ENCODE peak calls at places on chromosomes 13 and 19, in five cellular contexts. L is lung; A is effector memory CD4-positive, alpha-beta T cell; Q is endodermal cell; H is MM.1S. P is an unnamed sample. For H3K9me3 and H3K4me1, the result is how much of the 10 kb centered on the place peaks cover.

GRCh38 chr19:18833141-18833476 is 1.4 kb downstream of the UPF1 start:
- DNase-seq in Q (no peak), A (no peak), H (peak), L (no peak), P (no peak)

GRCh38 chr13:101949681-101950080 is 452.2 kb downstream of the FGF14 start:
- DNase-seq in A (no peak), Q (no peak), L (no peak), H (no peak), P (no peak)

GRCh38 chr13:45325806-45326205 is 15.2 kb downstream of the TPT1 start:
- DNase-seq in L (no peak), Q (no peak), A (no peak), H (no peak), P (no peak)

GRCh38 chr13:97875911-97876310 is 77.6 kb upstream of the IPO5 start:
- DNase-seq in Q (no peak), H (no peak), A (no peak), L (no peak), P (no peak)

GRCh38 chr13:96940961-96941360 is 53.3 kb downstream of the OXGR1 start:
- DNase-seq in A (no peak), H (no peak), L (no peak), Q (no peak), P (no peak)

GRCh38 chr19:33675501-33676124 is 53.9 kb downstream of the CHST8 start:
- DNase-seq in Q (no peak), L (no peak), H (no peak), A (no peak), P (no peak)

GRCh38 chr13:25798998-25799397 is 252.8 kb downstream of the SHISA2 start:
- DNase-seq in H (no peak), Q (no peak), L (no peak), A (no peak), P (no peak)

GRCh38 chr19:11480927-11481776 is at the start of gene ELAVL3:
- DNase-seq in A (no peak), H (no peak), Q (peak), L (no peak), P (no peak)

GRCh38 chr19:7658219-7658686 is 10.6 kb upstream of the RETN start:
- DNase-seq in Q (no peak), L (no peak), H (peak), A (no peak), P (peak)

GRCh38 chr19:45670670-45671453 is 2.8 kb downstream of the GIPR start:
- DNase-seq in L (peak), Q (peak), H (no peak), A (no peak), P (peak)

GRCh38 chr13:42859760-42860159 is 78.4 kb downstream of the FAM216B start:
- DNase-seq in L (no peak), H (no peak), A (no peak), Q (no peak), P (no peak)

GRCh38 chr19:784541-784940 is 12.7 kb upstream of the PTBP1 start:
- DNase-seq in H (no peak), A (no peak), Q (no peak), L (no peak), P (no peak)

GRCh38 chr19:49004964-49005614 is 11.4 kb downstream of the RUVBL2 start:
- DNase-seq in H (no peak), A (no peak), L (no peak), Q (no peak), P (no peak)

GRCh38 chr19:3398900-3399278 is 32.5 kb downstream of the NFIC start:
- DNase-seq in A (no peak), L (no peak), Q (no peak), H (no peak), P (no peak)

GRCh38 chr13:43156916-43157315 is 133.5 kb downstream of the DNAJC15 start:
- DNase-seq in A (no peak), H (no peak), Q (no peak), L (no peak), P (no peak)

GRCh38 chr19:31054430-31054829 is 294.8 kb downstream of the TSHZ3 start:
- DNase-seq in H (no peak), Q (peak), A (peak), L (no peak), P (peak)

GRCh38 chr13:90365130-90365529 is 982.4 kb upstream of the MIR17HG start:
- DNase-seq in Q (no peak), L (no peak), H (no peak), A (no peak), P (no peak)

GRCh38 chr13:22061371-22061805 is 390.5 kb downstream of the FGF9 start:
- DNase-seq in H (no peak), Q (peak), L (no peak), A (peak), P (peak)

GRCh38 chr19:54114340-54114826 is 1.1 kb downstream of the TFPT start:
- DNase-seq in Q (peak), H (no peak), L (peak), A (peak), P (peak)

GRCh38 chr19:32104465-32105235 is 240.8 kb upstream of the ZNF507 start:
- DNase-seq in Q (no peak), H (no peak), L (no peak), A (no peak), P (no peak)

GRCh38 chr19:33395561-33396550 is 22.3 kb downstream of the CEBPG start:
- DNase-seq in A (no peak), Q (no peak), L (peak), H (no peak), P (no peak)

GRCh38 chr19:53916004-53916403 is 6.9 kb downstream of the CACNG7 start:
- DNase-seq in H (no peak), A (no peak), L (no peak), Q (no peak), P (no peak)

GRCh38 chr19:48400018-48400742 is 6.7 kb downstream of the GRIN2D start:
- DNase-seq in L (no peak), A (peak), Q (peak), H (no peak), P (no peak)

GRCh38 chr19:12647490-12648071 is 19.0 kb downstream of the MAN2B1 start:
- DNase-seq in L (peak), H (no peak), Q (peak), A (no peak), P (no peak)

GRCh38 chr13:97753269-97753668 is 200.2 kb upstream of the IPO5 start:
- DNase-seq in Q (no peak), H (no peak), A (no peak), L (no peak), P (no peak)

DNA sequence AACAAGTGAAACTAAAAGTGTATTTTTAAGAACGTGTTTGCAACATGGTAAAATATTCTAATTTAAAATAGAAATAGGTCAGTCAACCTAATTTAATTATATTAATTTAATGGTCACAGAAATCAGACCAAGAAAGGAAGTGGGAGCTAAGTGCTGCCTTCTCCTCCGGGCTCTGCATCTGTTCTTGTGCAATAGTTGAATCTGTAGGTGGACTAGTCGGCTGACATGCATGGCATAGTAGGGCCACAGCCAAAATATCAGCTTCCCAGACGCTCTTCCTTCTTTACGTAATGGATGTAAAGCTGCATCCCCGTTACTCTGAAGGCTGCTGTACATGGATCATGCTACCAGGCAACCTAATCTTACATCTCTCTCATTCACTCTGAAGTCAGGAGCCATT is 47.3 kb downstream of the COL4A1 start:
- DNase-seq in L (no peak), H (no peak), A (no peak), Q (no peak), P (no peak)
- H3K4me3 ChIP-seq in L (no peak), H (no peak), A (no peak), Q (no peak), P (no peak)

DNA sequence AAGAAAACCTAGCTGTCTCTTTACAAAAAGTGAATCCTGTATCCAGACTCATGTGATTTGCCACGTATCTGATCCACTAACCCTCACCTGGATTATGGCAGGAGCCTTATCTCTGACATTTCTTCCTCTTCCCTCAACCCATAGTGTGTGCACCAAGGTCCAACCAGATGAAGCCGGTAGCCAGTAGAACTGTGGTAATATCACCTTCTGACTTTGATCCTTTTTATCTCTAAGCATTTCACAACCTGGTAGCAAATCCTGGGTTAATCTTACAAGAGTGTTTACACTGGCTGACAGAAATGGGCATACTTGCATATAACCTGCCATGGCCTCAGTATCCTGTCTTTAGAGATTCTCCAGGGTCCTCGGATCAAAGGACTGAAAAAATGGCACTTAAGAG is 1.9 kb downstream of the ZNF417 start:
- DNase-seq in H (no peak), L (no peak), Q (no peak), A (no peak), P (no peak)
- H3K9me3 ChIP-seq in H (under half), L (under half), Q (under half), A (under half), P (under half)

DNA sequence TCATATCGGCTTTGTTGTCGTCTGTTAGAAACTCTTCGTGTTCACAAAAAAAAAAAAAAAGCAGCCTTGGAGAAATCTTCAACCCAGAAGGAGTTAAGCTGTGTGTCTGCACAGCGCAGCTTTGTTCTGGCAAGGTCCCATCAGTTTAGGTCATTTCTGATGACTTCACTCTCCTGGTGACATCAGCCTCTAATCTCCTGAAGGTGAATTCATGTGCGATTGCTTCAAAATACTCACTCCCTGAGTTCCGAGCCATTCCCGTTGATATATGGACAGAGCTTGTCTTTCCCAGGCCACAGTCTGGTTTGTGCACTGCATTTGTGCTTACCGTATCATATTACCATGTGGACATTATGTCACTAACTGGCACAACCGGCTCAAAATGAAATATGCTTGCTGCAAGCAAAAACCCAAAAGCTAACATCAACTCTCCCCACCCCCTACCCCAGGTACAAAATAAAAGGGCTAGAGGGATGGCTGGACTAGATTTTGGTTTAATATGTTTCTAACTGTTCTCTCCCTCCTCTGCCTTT is 342.4 kb downstream of the KCNRG start:
- DNase-seq in A (no peak), H (no peak), Q (no peak), L (peak), P (no peak)
- H3K4me1 ChIP-seq in A (under half), H (under half), Q (under half), L (under half), P (half or more)

DNA sequence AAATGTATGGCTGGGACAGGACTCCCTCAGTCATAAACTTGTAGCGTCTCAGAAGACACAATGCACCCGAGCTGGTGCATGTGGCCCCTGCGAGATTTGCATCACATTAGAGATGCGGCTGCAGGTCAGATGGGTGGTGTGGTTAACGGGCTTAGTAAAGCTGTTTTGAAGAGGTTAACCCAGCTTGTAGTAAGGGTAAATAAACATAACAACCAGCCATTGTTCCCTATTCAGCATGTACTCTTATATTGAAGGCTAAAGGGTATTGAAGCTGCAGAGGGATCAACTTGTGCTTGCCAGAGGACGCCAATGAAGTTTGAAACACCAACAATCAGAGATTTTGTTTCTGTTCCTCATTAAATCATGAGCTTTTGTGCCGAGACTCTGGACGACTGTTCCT is 79.4 kb downstream of the ZIC5 start:
- DNase-seq in H (no peak), L (no peak), A (no peak), Q (peak), P (no peak)
- H3K4me3 ChIP-seq in H (no peak), L (no peak), A (no peak), Q (no peak), P (no peak)

DNA sequence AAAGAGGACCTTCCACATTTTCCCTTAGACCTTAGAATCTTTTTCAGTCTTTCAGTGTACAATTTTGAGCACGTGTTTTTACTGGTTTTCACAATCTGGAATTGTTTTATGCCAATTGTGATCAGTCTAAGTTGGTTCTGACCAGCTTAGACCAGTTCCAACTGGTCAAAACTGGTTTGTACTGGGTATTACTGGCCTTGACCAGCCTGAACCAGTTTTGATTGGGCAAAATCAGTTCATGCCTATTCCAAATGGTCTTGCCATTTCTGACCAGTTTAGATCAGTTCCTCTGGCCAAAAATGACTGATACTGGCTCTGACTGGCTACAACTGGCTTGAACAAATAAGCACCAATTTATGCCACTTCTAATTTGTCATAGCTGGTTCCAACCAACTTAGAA is 36.4 kb downstream of the ZNF585A start:
- DNase-seq in L (no peak), H (no peak), Q (no peak), A (no peak), P (no peak)
- H3K9me3 ChIP-seq in L (half or more), H (under half), Q (half or more), A (half or more), P (half or more)

DNA sequence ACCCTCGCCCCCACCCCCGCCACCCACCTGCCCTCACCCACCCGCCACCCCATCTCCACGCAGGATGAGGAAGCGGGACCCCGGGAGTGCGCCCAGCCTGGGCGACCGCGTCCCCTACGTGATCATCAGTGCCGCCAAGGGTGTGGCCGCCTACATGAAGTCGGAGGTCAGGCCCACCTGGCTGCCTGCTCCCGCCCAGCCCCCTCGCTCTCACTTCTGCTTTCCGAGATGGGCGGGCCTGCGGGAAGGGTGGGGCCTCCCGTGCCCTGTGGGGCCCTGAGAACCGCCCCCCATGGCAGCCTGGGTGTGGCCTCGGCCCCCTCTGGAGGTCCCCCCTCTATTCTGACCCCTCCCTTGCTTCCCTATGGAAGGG is 3.1 kb upstream of the SPIB start:
- DNase-seq in Q (no peak), H (peak), A (no peak), L (no peak), P (no peak)
- H3K4me1 ChIP-seq in Q (under half), H (under half), A (under half), L (under half), P (under half)

GRCh38 chr13:112967666-112968379 is 1.2 kb upstream of the MCF2L start:
- DNase-seq in H (peak), L (no peak), Q (no peak), A (no peak), P (no peak)
- H3K4me3 ChIP-seq in H (no peak), L (peak), Q (peak), A (no peak), P (peak)

DNA sequence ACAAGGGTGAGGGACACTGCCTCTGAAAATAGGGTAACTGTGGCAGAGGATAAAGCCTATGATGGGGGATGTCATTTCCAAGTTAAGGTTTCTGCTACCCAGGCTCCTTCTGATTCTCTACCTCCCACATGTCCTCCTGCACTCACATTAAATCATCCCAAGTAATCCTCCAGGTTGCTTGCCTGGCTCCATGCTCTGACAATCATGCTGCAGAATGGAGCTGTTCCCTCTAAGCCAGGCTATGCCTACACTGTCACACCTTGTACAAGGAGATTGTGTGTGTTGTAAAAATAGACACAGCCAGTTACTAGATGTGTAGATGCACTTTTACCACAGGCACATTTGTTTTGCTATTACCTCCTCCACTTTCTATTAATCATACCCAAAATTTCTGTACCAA is 8.0 kb downstream of the ZNF416 start:
- DNase-seq in Q (peak), H (no peak), L (no peak), A (no peak), P (no peak)
- H3K9me3 ChIP-seq in Q (half or more), H (under half), L (half or more), A (half or more), P (half or more)